ENCODE peak calls at places on chromosomes 5 and 9, in nine cellular contexts. T is tibial artery, X is colonic mucosa, O is spleen, M is AG04450, Y is upper lobe of right lung, Q is HL-60, B is heart right ventricle, J is H1. G is an unnamed sample.

GRCh38 chr5:42419294-42419693 is 3.9 kb upstream of the GHR start:
- DNase-seq in T (no peak), X (no peak), O (no peak), M (no peak), Y (no peak), Q (no peak), B (no peak), J (no peak), G (no peak)

GRCh38 chr9:73269430-73270101 is 117.9 kb downstream of the ANXA1 start:
- DNase-seq in T (no peak), X (no peak), O (no peak), M (no peak), Y (no peak), Q (no peak), B (no peak), J (no peak), G (no peak)

GRCh38 chr5:146048994-146049703 is 56.2 kb downstream of the PLAC8L1 start:
- DNase-seq in T (no peak), X (peak; percentile 76), O (no peak), M (peak; percentile 65), Y (no peak), Q (peak; percentile 28), B (peak; percentile 56), J (no peak), G (peak; percentile 57)

GRCh38 chr9:133758228-133758627 is 20.1 kb upstream of the SARDH start:
- DNase-seq in T (peak; percentile 35), X (no peak), O (no peak), M (no peak), Y (peak; percentile 46), Q (no peak), B (no peak), J (no peak), G (no peak)

GRCh38 chr9:129412814-129413536 is 207.9 kb downstream of the C9orf50 start:
- DNase-seq in T (peak; percentile 94), X (peak; percentile 60), O (peak; percentile 88), M (no peak), Y (no peak), Q (peak; percentile 74), B (peak; percentile 86), J (no peak), G (peak; percentile 43)

GRCh38 chr5:125823572-125823971 is 599.6 kb upstream of the GRAMD2B start:
- DNase-seq in T (no peak), X (no peak), O (no peak), M (no peak), Y (no peak), Q (no peak), B (no peak), J (no peak), G (no peak)

GRCh38 chr5:107359033-107359915 is 311.5 kb downstream of the EFNA5 start:
- DNase-seq in T (no peak), X (no peak), O (no peak), M (no peak), Y (no peak), Q (no peak), B (no peak), J (no peak), G (no peak)

GRCh38 chr9:36008774-36009300 is 27.9 kb upstream of the RECK start:
- DNase-seq in T (peak; percentile 73), X (peak; percentile 78), O (no peak), M (no peak), Y (peak; percentile 66), Q (peak; percentile 29), B (peak; percentile 34), J (peak; percentile 50), G (peak; percentile 48)

GRCh38 chr9:113622600-113623400 is 159.3 kb downstream of the RGS3 start:
- DNase-seq in T (peak; percentile 84), X (no peak), O (peak; percentile 70), M (no peak), Y (peak; percentile 49), Q (no peak), B (no peak), J (peak; percentile 77), G (no peak)

GRCh38 chr9:92046676-92047075 is 68.5 kb downstream of the SPTLC1 start:
- DNase-seq in T (no peak), X (no peak), O (no peak), M (no peak), Y (no peak), Q (no peak), B (no peak), J (no peak), G (no peak)

GRCh38 chr5:65760504-65761275 is 38.7 kb downstream of the NLN start:
- DNase-seq in T (no peak), X (peak; percentile 26), O (no peak), M (no peak), Y (no peak), Q (no peak), B (peak; percentile 56), J (no peak), G (peak; percentile 43)

GRCh38 chr9:19174127-19174921 is 47.0 kb upstream of the PLIN2 start:
- DNase-seq in T (peak; percentile 87), X (peak; percentile 41), O (no peak), M (peak; percentile 65), Y (peak; percentile 63), Q (no peak), B (peak; percentile 64), J (no peak), G (peak; percentile 7)

GRCh38 chr5:39661026-39661779 is 236.4 kb upstream of the DAB2 start:
- DNase-seq in T (no peak), X (no peak), O (no peak), M (no peak), Y (no peak), Q (no peak), B (no peak), J (no peak), G (no peak)

GRCh38 chr9:94929373-94929764 is 202.9 kb downstream of the AOPEP start:
- DNase-seq in T (no peak), X (no peak), O (no peak), M (no peak), Y (no peak), Q (no peak), B (peak; percentile 86), J (no peak), G (no peak)

GRCh38 chr5:141681295-141681694 is 735 bp downstream of the ARAP3 start:
- DNase-seq in T (no peak), X (no peak), O (no peak), M (no peak), Y (no peak), Q (no peak), B (no peak), J (no peak), G (no peak)
- H3K27ac ChIP-seq in T (peak overlapping the region; percentile 90), X (peak overlapping the region; percentile 39), O (peak overlapping the region; percentile 88), M (peak overlapping the region; percentile 77), Y (peak overlapping the region; percentile 81), Q (peak overlapping the region; percentile 82), B (peak overlapping the region; percentile 90), J (peak overlapping the region; percentile 37), G (peak overlapping the region; percentile 66)

GRCh38 chr5:61657010-61657409 is 325.0 kb downstream of the ZSWIM6 start:
- DNase-seq in T (no peak), X (no peak), O (no peak), M (no peak), Y (no peak), Q (no peak), B (no peak), J (no peak), G (no peak)
- H3K27ac ChIP-seq in T (no peak overlapping the region), X (no peak overlapping the region), O (no peak overlapping the region), M (no peak overlapping the region), Y (no peak overlapping the region), Q (no peak overlapping the region), B (no peak overlapping the region), J (no peak overlapping the region), G (no peak overlapping the region)

GRCh38 chr9:87197349-87198130 is 250.2 kb upstream of the GAS1 start:
- DNase-seq in T (no peak), X (no peak), O (no peak), M (no peak), Y (no peak), Q (no peak), B (no peak), J (no peak), G (no peak)

GRCh38 chr9:87193925-87194380 is 246.6 kb upstream of the GAS1 start:
- DNase-seq in T (no peak), X (no peak), O (no peak), M (peak; percentile 54), Y (no peak), Q (no peak), B (no peak), J (no peak), G (no peak)

GRCh38 chr9:87193151-87193550 is 245.8 kb upstream of the GAS1 start:
- DNase-seq in T (no peak), X (no peak), O (no peak), M (no peak), Y (no peak), Q (no peak), B (no peak), J (no peak), G (no peak)

GRCh38 chr9:87195306-87195705 is 248.0 kb upstream of the GAS1 start:
- DNase-seq in T (no peak), X (no peak), O (no peak), M (no peak), Y (no peak), Q (no peak), B (no peak), J (no peak), G (no peak)

GRCh38 chr9:87194471-87194870 is 247.2 kb upstream of the GAS1 start:
- DNase-seq in T (no peak), X (no peak), O (no peak), M (peak; percentile 29), Y (no peak), Q (no peak), B (no peak), J (no peak), G (no peak)
- H3K27ac ChIP-seq in T (no peak overlapping the region), X (no peak overlapping the region), O (no peak overlapping the region), M (peak overlapping the region; percentile 63), Y (no peak overlapping the region), Q (no peak overlapping the region), B (no peak overlapping the region), J (no peak overlapping the region), G (no peak overlapping the region)

GRCh38 chr9:108160705-108161233 is 671.2 kb upstream of the KLF4 start:
- DNase-seq in T (no peak), X (no peak), O (no peak), M (no peak), Y (no peak), Q (no peak), B (no peak), J (no peak), G (no peak)

GRCh38 chr9:108161520-108161919 is 672.0 kb upstream of the KLF4 start:
- DNase-seq in T (no peak), X (no peak), O (no peak), M (no peak), Y (no peak), Q (no peak), B (no peak), J (no peak), G (no peak)

GRCh38 chr9:108163321-108164005 is 673.9 kb upstream of the KLF4 start:
- DNase-seq in T (no peak), X (no peak), O (no peak), M (no peak), Y (no peak), Q (no peak), B (no peak), J (no peak), G (no peak)

GRCh38 chr9:108160039-108160438 is 670.5 kb upstream of the KLF4 start:
- DNase-seq in T (no peak), X (no peak), O (no peak), M (no peak), Y (no peak), Q (no peak), B (no peak), J (no peak), G (no peak)

DNA sequence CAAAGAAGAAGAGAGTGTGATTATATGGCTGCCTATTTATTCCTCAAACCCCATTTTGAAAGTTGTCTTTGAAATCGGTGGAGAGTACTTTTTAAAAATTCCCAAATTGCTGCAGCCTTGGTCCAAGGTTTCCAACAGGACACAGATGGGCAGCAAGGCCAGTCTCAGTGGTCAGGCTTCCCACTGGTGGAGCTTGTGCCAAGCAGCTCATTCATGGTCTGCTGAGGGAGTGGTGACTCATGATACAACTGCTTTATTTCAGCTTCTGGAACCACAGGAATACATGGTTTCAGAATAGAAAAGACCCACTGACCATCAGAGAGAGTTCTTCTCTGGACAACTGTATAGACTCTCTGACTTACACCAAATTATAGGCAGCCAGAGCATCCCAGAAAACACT is 673.1 kb upstream of the KLF4 start:
- DNase-seq in T (no peak), X (no peak), O (no peak), M (peak; percentile 26), Y (no peak), Q (no peak), B (no peak), J (no peak), G (no peak)
- H3K27ac ChIP-seq in T (no peak overlapping the region), X (no peak overlapping the region), O (peak overlapping the region; percentile 85), M (no peak overlapping the region), Y (no peak overlapping the region), Q (no peak overlapping the region), B (no peak overlapping the region), J (no peak overlapping the region), G (no peak overlapping the region)